ENCODE peak calls at places on chromosomes 13 and 19, in five cellular contexts. I is non-pigmented ciliary epithelial cell; F is H54; A is activated naive CD8-positive, alpha-beta T cell treated with anti-CD3 and anti-CD28 coated beads, Interleukin-2, amount 50 U/mL, for 24 hours; G is activated CD4-positive, alpha-beta T cell treated with anti-CD3 and anti-CD28 coated beads, Interleukin-2, amount 50 U/mL, for 48 hours. M is an unnamed sample.

GRCh38 chr19:46907880-46908279 is 47.1 kb downstream of the ARHGAP35 start:
- DNase-seq in F (no peak), G (no peak), I (no peak), A (no peak), M (no peak)

GRCh38 chr19:43639507-43640423 is at the start of gene CADM4:
- DNase-seq in I (no peak), F (no peak), G (peak), A (peak), M (no peak)

GRCh38 chr13:33178197-33178699 is 107.3 kb downstream of the STARD13 start:
- DNase-seq in G (no peak), A (no peak), F (no peak), I (no peak), M (no peak)

GRCh38 chr13:110307697-110308376 is 753 bp downstream of the COL4A2 start:
- DNase-seq in F (peak), G (no peak), I (no peak), A (no peak), M (no peak)

GRCh38 chr19:49362926-49363264 is 679 bp upstream of the TEAD2 start:
- DNase-seq in G (no peak), A (no peak), F (peak), I (no peak), M (no peak)

GRCh38 chr19:48600679-48601382 is 5.7 kb upstream of the SPACA4 start:
- DNase-seq in A (no peak), F (no peak), I (no peak), G (no peak), M (no peak)

GRCh38 chr19:46390121-46390858 is 23.1 kb downstream of the CCDC8 start:
- DNase-seq in A (no peak), G (no peak), F (no peak), I (no peak), M (no peak)

GRCh38 chr13:109402976-109403375 is 383.4 kb downstream of the IRS2 start:
- DNase-seq in G (no peak), F (no peak), I (no peak), A (no peak), M (no peak)

GRCh38 chr13:75347925-75348324 is 134.0 kb downstream of the TBC1D4 start:
- DNase-seq in F (no peak), I (no peak), G (no peak), A (no peak), M (no peak)

GRCh38 chr13:40777166-40777956 is 6.4 kb upstream of the MRPS31 start:
- DNase-seq in A (peak), G (peak), I (no peak), F (no peak), M (no peak)

GRCh38 chr13:83881917-83882625 is at the start of gene SLITRK1:
- DNase-seq in I (no peak), F (peak), A (peak), G (no peak), M (no peak)

GRCh38 chr19:17944301-17944700 is 11.5 kb downstream of the CCDC124 start:
- DNase-seq in F (peak), G (no peak), I (peak), A (no peak), M (no peak)

GRCh38 chr13:100543872-100544602 is 44.6 kb downstream of the GGACT start:
- DNase-seq in A (no peak), G (no peak), F (no peak), I (no peak), M (no peak)

GRCh38 chr19:407501-408440 is 1.2 kb downstream of the C2CD4C start:
- DNase-seq in I (no peak), G (no peak), F (no peak), A (no peak), M (no peak)

GRCh38 chr13:88246239-88246638 is 575.1 kb downstream of the SLITRK5 start:
- DNase-seq in A (no peak), I (no peak), G (no peak), F (no peak), M (no peak)

GRCh38 chr19:14731200-14731599 is 41.4 kb downstream of the ZNF333 start:
- DNase-seq in I (no peak), A (no peak), F (peak), G (no peak), M (no peak)

GRCh38 chr19:52140077-52140710 is 456 bp upstream of the ZNF616 start:
- DNase-seq in F (no peak), G (no peak), I (no peak), A (no peak), M (no peak)

GRCh38 chr13:23952796-23953195 is 55.5 kb upstream of the C1QTNF9B start:
- DNase-seq in A (no peak), G (no peak), F (no peak), I (no peak), M (no peak)

GRCh38 chr13:84651288-84651687 is 769.0 kb upstream of the SLITRK1 start:
- DNase-seq in A (no peak), G (no peak), F (no peak), I (peak), M (no peak)

GRCh38 chr19:3106509-3107141 is 12.5 kb downstream of the GNA11 start:
- DNase-seq in G (no peak), F (no peak), I (no peak), A (no peak), M (no peak)

GRCh38 chr19:46299004-46299509 is 2.2 kb downstream of the HIF3A start:
- DNase-seq in F (peak), I (peak), A (no peak), G (no peak), M (no peak)

GRCh38 chr19:40596608-40597328 is 4.4 kb upstream of the LTBP4 start:
- DNase-seq in A (peak), I (no peak), F (peak), G (no peak), M (no peak)

GRCh38 chr13:51919531-51919930 is 57.8 kb downstream of the CCDC70 start:
- DNase-seq in F (no peak), A (no peak), G (no peak), I (no peak), M (no peak)

GRCh38 chr13:85254641-85255040 is 544.6 kb downstream of the SLITRK6 start:
- DNase-seq in A (no peak), F (no peak), I (no peak), G (no peak), M (no peak)

GRCh38 chr19:31139871-31140505 is 209.2 kb downstream of the TSHZ3 start:
- DNase-seq in G (no peak), A (no peak), I (peak), F (peak), M (no peak)

GRCh38 chr13:113902536-113902935 is 38.7 kb upstream of the GAS6 start:
- DNase-seq in G (no peak), F (no peak), A (no peak), I (no peak), M (no peak)

GRCh38 chr13:99796175-99796819 is 175.3 kb downstream of the ZIC5 start:
- DNase-seq in I (peak), F (peak), A (peak), G (peak), M (no peak)